ENCODE peak calls at places on chromosomes 3 and 15, in six cellular contexts. N is breast epithelium, W is heart left ventricle, X is tibial nerve, T is sigmoid colon, Y is stomach. D is an unnamed sample.

GRCh38 chr3:41881233-41881821 is 80.6 kb downstream of the ULK4 start:
- DNase-seq in N (no peak), W (no peak), X (no peak), T (no peak), Y (no peak), D (peak)

GRCh38 chr3:148128136-148128535 is 569.6 kb upstream of the AGTR1 start:
- DNase-seq in N (no peak), W (no peak), X (no peak), T (no peak), Y (no peak), D (no peak)

GRCh38 chr3:183094711-183095110 is 4.6 kb downstream of the MCCC1 start:
- DNase-seq in N (no peak), W (no peak), X (no peak), T (no peak), Y (no peak), D (no peak)

GRCh38 chr3:2967851-2968250 is 142.3 kb downstream of the IL5RA start:
- DNase-seq in N (no peak), W (no peak), X (no peak), T (no peak), Y (no peak), D (no peak)

GRCh38 chr15:94263341-94264273 is 32.2 kb downstream of the MCTP2 start:
- DNase-seq in N (no peak), W (no peak), X (no peak), T (no peak), Y (no peak), D (no peak)

GRCh38 chr15:64151727-64152506 is at the start of gene SNX22:
- DNase-seq in N (no peak), W (peak), X (no peak), T (no peak), Y (peak), D (no peak)

GRCh38 chr3:128616516-128617269 is 33.9 kb downstream of the RPN1 start:
- DNase-seq in N (no peak), W (no peak), X (no peak), T (peak), Y (no peak), D (peak)

GRCh38 chr3:160157321-160157720 is 67.9 kb upstream of the C3orf80 start:
- DNase-seq in N (no peak), W (no peak), X (no peak), T (no peak), Y (no peak), D (no peak)

GRCh38 chr3:74824366-74824765 is 209.9 kb upstream of the CNTN3 start:
- DNase-seq in N (no peak), W (no peak), X (no peak), T (no peak), Y (no peak), D (no peak)

GRCh38 chr15:33031324-33031736 is 163.2 kb downstream of the FMN1 start:
- DNase-seq in N (no peak), W (no peak), X (no peak), T (no peak), Y (no peak), D (no peak)

GRCh38 chr3:53278667-53279066 is 22.8 kb upstream of the TKT start:
- DNase-seq in N (no peak), W (no peak), X (no peak), T (no peak), Y (no peak), D (no peak)

GRCh38 chr3:62169871-62170660 is 203.3 kb downstream of the FEZF2 start:
- DNase-seq in N (no peak), W (no peak), X (no peak), T (no peak), Y (no peak), D (no peak)

GRCh38 chr3:126469479-126469878 is 6.2 kb downstream of the ZXDC start:
- DNase-seq in N (no peak), W (no peak), X (no peak), T (peak), Y (no peak), D (no peak)

GRCh38 chr15:56325186-56325585 is 40.0 kb upstream of the TEX9 start:
- DNase-seq in N (no peak), W (no peak), X (no peak), T (no peak), Y (no peak), D (no peak)

GRCh38 chr3:18765672-18766071 is 340.5 kb upstream of the SATB1 start:
- DNase-seq in N (no peak), W (no peak), X (no peak), T (no peak), Y (no peak), D (no peak)

DNA sequence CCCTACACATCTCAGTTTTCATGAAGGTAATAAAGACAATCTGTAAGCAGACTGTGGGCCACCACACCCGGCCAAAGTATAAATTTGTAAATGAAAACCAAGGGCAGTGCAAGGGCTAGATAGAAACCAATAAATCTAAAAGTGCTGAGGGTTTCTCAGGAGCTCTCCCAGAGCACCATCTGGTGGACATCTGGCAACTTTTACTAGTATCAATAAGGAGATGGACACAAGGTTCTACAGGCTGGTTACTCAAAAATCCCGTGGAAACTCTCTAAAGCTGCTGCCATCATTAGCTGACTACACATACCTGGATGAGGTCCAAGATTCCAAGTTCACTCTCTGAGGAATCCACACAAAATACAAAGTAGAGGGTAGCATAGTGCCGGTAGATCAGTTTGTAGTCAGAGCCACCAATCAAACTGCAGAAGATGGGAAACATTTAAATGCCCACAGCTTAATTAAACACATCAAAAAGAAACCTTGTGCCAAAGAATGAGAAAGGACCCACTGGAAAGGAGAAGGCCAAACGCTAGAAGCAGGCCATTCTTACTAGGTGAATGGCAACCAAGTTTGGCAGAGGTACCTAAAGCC is 5.5 kb downstream of the AP3S2 start:
- DNase-seq in N (no peak), W (no peak), X (no peak), T (no peak), Y (no peak), D (no peak)
- TF ChIP-seq CTCF in N (no peak), W (peak), X (peak), T (no peak), Y (peak), D (no peak)

GRCh38 chr3:86161493-86161892 is 829.5 kb downstream of the VGLL3 start:
- DNase-seq in N (no peak), W (no peak), X (no peak), T (no peak), Y (no peak), D (no peak)
- TF ChIP-seq POLR2A in N (no peak), W (no peak), X (no peak), T (no peak), Y (no peak), D (no peak)

DNA sequence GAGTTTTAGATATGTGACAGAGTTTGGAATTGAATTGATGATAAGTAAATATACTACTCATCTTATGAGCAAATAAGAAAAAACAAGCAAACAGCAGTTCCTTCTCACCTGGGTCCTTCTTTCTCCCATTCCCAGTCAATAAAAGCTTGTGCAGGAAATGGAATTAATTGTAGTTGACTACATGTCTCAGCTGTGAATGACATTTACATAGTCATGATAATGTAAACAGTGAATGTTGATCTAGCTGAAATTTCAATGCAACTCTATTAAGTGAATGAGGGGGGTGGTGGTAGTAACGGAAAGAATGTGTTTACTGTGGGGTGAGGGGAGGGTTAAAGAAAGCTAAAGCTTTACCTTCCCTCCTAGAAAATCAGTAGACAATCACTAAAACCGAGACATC is 76.2 kb downstream of the NFKBIZ start:
- DNase-seq in N (no peak), W (no peak), X (no peak), T (no peak), Y (no peak), D (no peak)
- H3K4me3 ChIP-seq in N (no peak), W (no peak), X (no peak), T (no peak), Y (no peak), D (no peak)

DNA sequence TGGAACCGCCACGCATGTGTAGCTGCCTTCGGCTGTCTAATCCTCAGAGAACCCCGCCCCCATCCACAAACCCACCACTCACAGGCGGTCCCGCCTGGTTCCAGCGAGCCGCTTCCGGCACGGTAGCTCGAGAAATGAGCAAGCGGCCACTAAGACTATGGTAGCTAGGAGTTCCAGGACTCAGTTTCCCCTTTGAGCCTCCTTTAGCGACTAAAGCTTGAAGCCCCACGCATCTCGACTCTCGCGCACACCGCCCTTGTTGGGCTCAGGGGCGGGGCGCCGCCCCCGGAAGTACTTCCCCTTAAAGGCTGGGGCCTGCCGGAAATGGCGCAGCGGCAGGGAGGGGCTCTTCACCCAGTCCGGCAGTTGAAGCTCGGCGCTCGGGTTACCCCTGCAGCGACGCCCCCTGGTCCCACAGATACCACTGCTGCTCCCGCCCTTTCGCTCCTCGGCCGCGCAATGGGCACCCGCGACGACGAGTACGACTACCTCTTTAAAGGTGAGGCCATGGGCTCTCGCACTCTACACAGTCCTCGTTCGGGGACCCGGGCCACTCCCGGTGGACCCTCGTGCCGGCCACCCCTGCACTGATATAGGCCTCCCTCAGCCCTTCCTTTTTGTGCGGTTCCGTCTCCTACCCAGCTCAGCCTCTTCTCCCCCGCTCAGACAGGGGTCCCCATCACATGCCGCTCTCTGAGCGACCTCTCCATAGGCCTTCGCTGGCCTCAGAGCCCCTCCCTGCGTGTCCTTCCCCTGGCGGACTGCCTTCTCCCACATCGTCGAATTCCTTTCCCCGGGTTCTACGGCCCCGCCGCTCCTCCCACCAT is at the start of gene RAB11A:
- DNase-seq in N (peak), W (peak), X (peak), T (peak), Y (peak), D (peak)
- TF ChIP-seq CTCF in N (peak), W (peak), X (peak), T (peak), Y (peak), D (peak)

GRCh38 chr3:15427981-15428380 is 583 bp downstream of the EAF1 start:
- DNase-seq in N (no peak), W (peak), X (no peak), T (no peak), Y (no peak), D (no peak)

GRCh38 chr3:15429080-15429479 is 1.7 kb downstream of the EAF1 start:
- DNase-seq in N (no peak), W (no peak), X (no peak), T (no peak), Y (no peak), D (no peak)

GRCh38 chr3:15428539-15428938 is 1.1 kb downstream of the EAF1 start:
- DNase-seq in N (no peak), W (no peak), X (no peak), T (no peak), Y (no peak), D (peak)

GRCh38 chr3:15426579-15427118 is 695 bp downstream of the METTL6 start:
- DNase-seq in N (no peak), W (no peak), X (no peak), T (no peak), Y (no peak), D (no peak)

GRCh38 chr3:15427182-15427880 is at the start of the genes EAF1 and METTL6:
- DNase-seq in N (peak), W (peak), X (peak), T (peak), Y (peak), D (peak)
- TF ChIP-seq POLR2A in N (no peak), W (peak), X (no peak), T (no peak), Y (no peak), D (no peak)

DNA sequence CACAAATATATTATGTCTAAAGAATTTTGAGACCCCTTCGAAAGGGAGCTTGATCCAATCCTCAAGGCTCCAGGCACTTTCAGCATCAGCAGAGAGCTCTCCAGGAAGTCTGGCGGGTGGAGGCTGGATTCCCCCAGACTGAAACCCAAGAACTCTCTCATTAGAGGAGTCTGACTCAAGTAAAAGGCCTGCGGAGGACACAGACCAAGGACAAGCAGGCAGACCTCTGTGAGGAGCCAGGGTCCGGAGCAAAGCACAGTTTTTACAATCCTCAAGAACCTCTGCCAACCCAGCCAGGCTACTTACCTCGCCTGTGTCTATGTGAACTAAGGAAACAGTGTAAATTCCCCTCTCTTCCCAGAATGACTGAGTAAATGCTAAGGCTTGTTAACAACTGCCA is 86.2 kb downstream of the FBN1 start:
- DNase-seq in N (no peak), W (peak), X (no peak), T (peak), Y (no peak), D (no peak)
- H3K4me3 ChIP-seq in N (no peak), W (no peak), X (no peak), T (no peak), Y (no peak), D (no peak)

GRCh38 chr3:94311651-94312050 is 248.8 kb downstream of the NSUN3 start:
- DNase-seq in N (no peak), W (no peak), X (no peak), T (no peak), Y (no peak), D (no peak)

GRCh38 chr3:94307588-94307987 is 244.7 kb downstream of the NSUN3 start:
- DNase-seq in N (no peak), W (no peak), X (no peak), T (no peak), Y (no peak), D (no peak)

GRCh38 chr3:94305835-94306685 is 243.2 kb downstream of the NSUN3 start:
- DNase-seq in N (no peak), W (no peak), X (no peak), T (no peak), Y (no peak), D (no peak)

GRCh38 chr3:94310736-94311135 is 247.9 kb downstream of the NSUN3 start:
- DNase-seq in N (no peak), W (no peak), X (no peak), T (no peak), Y (no peak), D (no peak)

DNA sequence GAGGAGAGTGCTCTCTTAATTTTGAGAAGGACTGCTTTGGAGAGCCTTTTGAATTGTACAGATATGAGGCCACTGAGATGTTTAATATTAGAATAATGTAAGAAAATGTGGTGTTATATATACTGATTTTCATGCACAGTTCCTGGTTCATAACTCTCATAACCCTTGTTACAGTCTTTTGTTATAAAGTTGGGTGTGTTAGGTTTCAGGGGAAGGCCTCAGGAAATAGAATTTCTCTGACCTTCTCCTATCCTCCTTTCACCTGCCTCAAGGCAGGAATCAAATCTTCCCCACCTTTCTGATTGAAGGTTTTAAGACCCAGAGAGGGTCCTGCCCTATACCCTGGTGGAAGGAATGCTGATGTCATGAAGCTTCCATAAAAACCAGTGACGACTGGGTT is 245.9 kb downstream of the NSUN3 start:
- DNase-seq in N (no peak), W (no peak), X (no peak), T (no peak), Y (no peak), D (no peak)
- TF ChIP-seq CTCF in N (no peak), W (no peak), X (no peak), T (no peak), Y (no peak), D (no peak)

GRCh38 chr3:38460377-38461085 is 6.8 kb downstream of the ACVR2B start:
- DNase-seq in N (no peak), W (no peak), X (no peak), T (no peak), Y (no peak), D (no peak)
- TF ChIP-seq POLR2A in N (no peak), W (no peak), X (no peak), T (no peak), Y (no peak), D (no peak)

GRCh38 chr15:91254766-91255165 is 154.7 kb downstream of the SV2B start:
- DNase-seq in N (no peak), W (no peak), X (no peak), T (no peak), Y (no peak), D (no peak)

GRCh38 chr15:91253605-91254004 is 153.5 kb downstream of the SV2B start:
- DNase-seq in N (no peak), W (no peak), X (no peak), T (no peak), Y (no peak), D (no peak)

GRCh38 chr15:91257755-91258435 is 157.8 kb downstream of the SV2B start:
- DNase-seq in N (no peak), W (no peak), X (no peak), T (no peak), Y (no peak), D (no peak)

GRCh38 chr15:91258436-91258779 is 158.4 kb downstream of the SV2B start:
- DNase-seq in N (no peak), W (no peak), X (no peak), T (no peak), Y (no peak), D (no peak)

GRCh38 chr15:91255788-91256187 is 155.7 kb downstream of the SV2B start:
- DNase-seq in N (no peak), W (no peak), X (no peak), T (no peak), Y (no peak), D (no peak)
- H3K4me3 ChIP-seq in N (no peak), W (no peak), X (no peak), T (no peak), Y (no peak), D (no peak)

GRCh38 chr3:64508140-64508539 is 179.7 kb downstream of the ADAMTS9 start:
- DNase-seq in N (no peak), W (no peak), X (no peak), T (no peak), Y (no peak), D (no peak)
- TF ChIP-seq CTCF in N (no peak), W (no peak), X (no peak), T (no peak), Y (no peak), D (no peak)